ENCODE peak calls at places on chromosome 12, in seven cellular contexts. E is NCI-H1092 treated with DMSO at 0.1 percent for 48 hours, H is RKO, S is Calu3, D is body of pancreas, Q is Caco-2, L is transverse colon. X is an unnamed sample.

GRCh38 chr12:56288705-56289387 is 11.3 kb downstream of the CS start:
- DNase-seq in Q (no peak), H (no peak), L (no peak), D (no peak), E (no peak), S (no peak), X (no peak)

GRCh38 chr12:75209782-75210138 is at the start of gene KCNC2:
- DNase-seq in S (no peak), Q (no peak), E (no peak), L (no peak), H (no peak), D (no peak), X (no peak)

GRCh38 chr12:91994208-91994797 is 151.3 kb downstream of the BTG1 start:
- DNase-seq in E (no peak), L (no peak), D (no peak), S (no peak), Q (no peak), H (no peak), X (no peak)

GRCh38 chr12:75705749-75706719 is 194.6 kb upstream of the KRR1 start:
- DNase-seq in Q (no peak), L (no peak), D (peak; percentile 20), E (no peak), S (no peak), H (no peak), X (peak; percentile 46)

GRCh38 chr12:10559241-10559640 is 53.6 kb downstream of the EIF2S3B start:
- DNase-seq in H (no peak), D (no peak), Q (no peak), L (no peak), S (no peak), E (no peak), X (no peak)

GRCh38 chr12:14836336-14837210 is 6.8 kb downstream of the ART4 start:
- DNase-seq in Q (peak; percentile 33), L (no peak), E (no peak), S (peak; percentile 11), D (no peak), H (peak; percentile 87), X (peak; percentile 93)

GRCh38 chr12:57476162-57476992 is 3.3 kb downstream of the ARHGAP9 start:
- DNase-seq in Q (no peak), H (no peak), E (no peak), L (peak; percentile 50), S (no peak), D (peak; percentile 31), X (no peak)

GRCh38 chr12:86186449-86186848 is 69.7 kb downstream of the MGAT4C start:
- DNase-seq in E (no peak), D (no peak), Q (no peak), L (no peak), H (no peak), S (peak; percentile 14), X (no peak)

GRCh38 chr12:64674367-64674922 is 64.2 kb downstream of the RASSF3 start:
- DNase-seq in S (no peak), D (no peak), H (no peak), E (no peak), L (no peak), Q (no peak), X (no peak)

GRCh38 chr12:118981285-118982201 is at the start of gene SRRM4:
- DNase-seq in D (peak; percentile 16), L (no peak), H (no peak), Q (peak; percentile 22), S (no peak), E (peak; percentile 87), X (no peak)

GRCh38 chr12:104958946-104959841 is 1.1 kb upstream of the SLC41A2 start:
- DNase-seq in H (peak; percentile 75), L (no peak), E (no peak), D (peak; percentile 40), S (no peak), Q (no peak), X (peak; percentile 27)

GRCh38 chr12:109800536-109800935 is 32.7 kb downstream of the TRPV4 start:
- DNase-seq in L (no peak), H (no peak), E (no peak), Q (no peak), D (no peak), S (no peak), X (no peak)

GRCh38 chr12:93571854-93572711 is at the start of gene SOCS2:
- DNase-seq in L (peak; percentile 58), S (peak; percentile 48), E (no peak), D (peak; percentile 59), Q (peak; percentile 69), H (no peak), X (no peak)

GRCh38 chr12:128513831-128514230 is 246.9 kb downstream of the TMEM132C start:
- DNase-seq in S (no peak), Q (no peak), E (no peak), H (no peak), D (no peak), L (no peak), X (no peak)

GRCh38 chr12:52126605-52127578 is 47.4 kb downstream of the SMIM41 start:
- DNase-seq in H (no peak), E (no peak), S (no peak), Q (no peak), D (no peak), L (no peak), X (no peak)

GRCh38 chr12:39892146-39892545 is 213.7 kb downstream of the SLC2A13 start:
- DNase-seq in D (peak; percentile 21), Q (no peak), H (no peak), S (no peak), E (no peak), L (no peak), X (no peak)

GRCh38 chr12:3614806-3615466 is 123.9 kb downstream of the PRMT8 start:
- DNase-seq in E (no peak), S (no peak), Q (no peak), L (no peak), H (no peak), D (no peak), X (no peak)

GRCh38 chr12:127175361-127175760 is 1091.6 kb upstream of the TMEM132C start:
- DNase-seq in S (no peak), D (no peak), Q (no peak), E (no peak), L (no peak), H (no peak), X (no peak)

GRCh38 chr12:4392223-4392742 is 12.8 kb upstream of the FGF23 start:
- DNase-seq in L (no peak), D (no peak), S (no peak), Q (no peak), H (no peak), E (no peak), X (no peak)

GRCh38 chr12:24664151-24664550 is 284.8 kb downstream of the BCAT1 start:
- DNase-seq in D (no peak), Q (no peak), L (no peak), H (no peak), S (no peak), E (no peak), X (no peak)

GRCh38 chr12:90029317-90029716 is 320.7 kb upstream of the ATP2B1 start:
- DNase-seq in H (no peak), D (no peak), L (no peak), E (no peak), Q (no peak), S (no peak), X (no peak)

GRCh38 chr12:79023261-79023660 is 158.7 kb downstream of the SYT1 start:
- DNase-seq in Q (no peak), E (no peak), L (no peak), H (no peak), S (no peak), D (no peak), X (no peak)

GRCh38 chr12:1949771-1950470 is 31.5 kb upstream of the CACNA2D4 start:
- DNase-seq in L (no peak), D (peak; percentile 13), E (no peak), H (no peak), S (no peak), Q (peak; percentile 20), X (no peak)